ENCODE peak calls at places on chromosome 12, in eight cellular contexts. B, Z, D, H, A, O, M and C are unnamed samples.
A peak's percentile ranks its signal among the peaks of the same experiment; 100 is the strongest.

GRCh38 chr12:42483534-42483857 is 106.0 kb downstream of the PRICKLE1 start:
- DNase-seq in B (no peak), Z (no peak), D (peak; percentile 45), H (no peak), A (no peak), O (no peak), M (no peak), C (peak; percentile 55)

GRCh38 chr12:70744133-70744532 is 106.9 kb upstream of the PTPRB start:
- DNase-seq in B (no peak), Z (no peak), D (no peak), H (no peak), A (no peak), O (peak; percentile 44), M (no peak), C (no peak)

GRCh38 chr12:124828264-124829007 is 35.2 kb downstream of the SCARB1 start:
- DNase-seq in B (peak; percentile 39), Z (peak; percentile 84), D (peak; percentile 57), H (no peak), A (no peak), O (peak; percentile 58), M (peak; percentile 67), C (peak; percentile 80)

GRCh38 chr12:51951843-51952722 is 584 bp downstream of the ACVR1B start:
- DNase-seq in B (no peak), Z (no peak), D (no peak), H (peak; percentile 44), A (no peak), O (peak; percentile 22), M (no peak), C (peak; percentile 26)

GRCh38 chr12:41288188-41288811 is 100.2 kb downstream of the PDZRN4 start:
- DNase-seq in B (no peak), Z (no peak), D (no peak), H (no peak), A (no peak), O (no peak), M (no peak), C (no peak)

GRCh38 chr12:53489242-53489915 is 9.9 kb downstream of the MAP3K12 start:
- DNase-seq in B (no peak), Z (no peak), D (no peak), H (no peak), A (no peak), O (no peak), M (no peak), C (no peak)

GRCh38 chr12:107477946-107478610 is 207.5 kb upstream of the PWP1 start:
- DNase-seq in B (peak; percentile 10), Z (no peak), D (no peak), H (no peak), A (no peak), O (peak; percentile 48), M (peak; percentile 19), C (no peak)

GRCh38 chr12:83168756-83169155 is 482.1 kb downstream of the TMTC2 start:
- DNase-seq in B (no peak), Z (no peak), D (no peak), H (no peak), A (no peak), O (no peak), M (no peak), C (no peak)

GRCh38 chr12:64097346-64098105 is 124.6 kb downstream of the KICS2 start:
- DNase-seq in B (peak; percentile 36), Z (no peak), D (no peak), H (no peak), A (no peak), O (peak; percentile 41), M (peak; percentile 68), C (peak; percentile 60)

GRCh38 chr12:51639361-51639760 is 48.3 kb downstream of the SCN8A start:
- DNase-seq in B (peak; percentile 63), Z (no peak), D (no peak), H (no peak), A (no peak), O (no peak), M (no peak), C (peak; percentile 48)

GRCh38 chr12:58593557-58594304 is 326.6 kb downstream of the LRIG3 start:
- DNase-seq in B (no peak), Z (no peak), D (no peak), H (no peak), A (no peak), O (no peak), M (peak; percentile 60), C (no peak)

GRCh38 chr12:46516933-46517578 is 144.5 kb upstream of the SLC38A2 start:
- DNase-seq in B (no peak), Z (no peak), D (no peak), H (no peak), A (no peak), O (no peak), M (no peak), C (no peak)

GRCh38 chr12:46473634-46474201 is 101.1 kb upstream of the SLC38A2 start:
- DNase-seq in B (peak; percentile 94), Z (peak; percentile 71), D (peak; percentile 48), H (no peak), A (no peak), O (peak; percentile 96), M (peak; percentile 95), C (peak; percentile 96)

GRCh38 chr12:90250766-90251165 is 542.1 kb upstream of the ATP2B1 start:
- DNase-seq in B (no peak), Z (no peak), D (no peak), H (no peak), A (no peak), O (peak; percentile 45), M (peak; percentile 72), C (no peak)

GRCh38 chr12:124238886-124239285 is 56.0 kb upstream of the RFLNA start:
- DNase-seq in B (no peak), Z (peak; percentile 74), D (no peak), H (no peak), A (no peak), O (no peak), M (no peak), C (no peak)

GRCh38 chr12:81086342-81086741 is 8.5 kb downstream of the ACSS3 start:
- DNase-seq in B (no peak), Z (no peak), D (no peak), H (no peak), A (no peak), O (no peak), M (no peak), C (no peak)

GRCh38 chr12:122880668-122881067 is 15.3 kb downstream of the VPS37B start:
- DNase-seq in B (peak; percentile 55), Z (no peak), D (no peak), H (no peak), A (no peak), O (peak; percentile 69), M (peak; percentile 46), C (peak; percentile 45)

GRCh38 chr12:29799591-29799990 is 15.8 kb upstream of the TMTC1 start:
- DNase-seq in B (no peak), Z (no peak), D (no peak), H (no peak), A (no peak), O (no peak), M (no peak), C (no peak)

GRCh38 chr12:132125736-132126135 is 18.4 kb downstream of the DDX51 start:
- DNase-seq in B (no peak), Z (no peak), D (no peak), H (no peak), A (no peak), O (no peak), M (no peak), C (no peak)

GRCh38 chr12:25194211-25194610 is 749 bp downstream of the DNAI7 start:
- DNase-seq in B (no peak), Z (no peak), D (no peak), H (no peak), A (no peak), O (no peak), M (peak; percentile 11), C (no peak)

GRCh38 chr12:107929436-107929835 is 154.9 kb downstream of the ASCL4 start:
- DNase-seq in B (no peak), Z (no peak), D (peak; percentile 27), H (no peak), A (no peak), O (peak; percentile 14), M (peak; percentile 55), C (peak; percentile 21)

GRCh38 chr12:112103758-112104504 is 4.7 kb downstream of the NAA25 start:
- DNase-seq in B (no peak), Z (no peak), D (no peak), H (no peak), A (no peak), O (no peak), M (no peak), C (no peak)

GRCh38 chr12:8709124-8709830 is 11.5 kb downstream of the RIMKLB start:
- DNase-seq in B (peak; percentile 11), Z (peak; percentile 53), D (no peak), H (no peak), A (no peak), O (peak; percentile 36), M (peak; percentile 47), C (peak; percentile 34)

GRCh38 chr12:91818236-91819131 is 327.2 kb downstream of the BTG1 start:
- DNase-seq in B (peak; percentile 21), Z (no peak), D (no peak), H (no peak), A (no peak), O (no peak), M (no peak), C (no peak)

GRCh38 chr12:24991209-24992049 is 42.5 kb upstream of the BCAT1 start:
- DNase-seq in B (peak; percentile 37), Z (no peak), D (peak; percentile 67), H (no peak), A (no peak), O (peak; percentile 78), M (peak; percentile 50), C (peak; percentile 60)

GRCh38 chr12:76236640-76237039 is 111.6 kb downstream of the BBS10 start:
- DNase-seq in B (no peak), Z (no peak), D (no peak), H (no peak), A (no peak), O (peak; percentile 79), M (peak; percentile 74), C (peak; percentile 62)